ENCODE peak calls at places on chromosomes 2 and 18, in five cellular contexts. T is breast epithelium; W is IMR-90; B is lower lobe of right lung; H is CD4-positive, alpha-beta T cell. Y is an unnamed sample.

GRCh38 chr2:71333619-71334018 is 2.0 kb downstream of the ZNF638 start:
- DNase-seq in W (no peak), T (no peak), B (no peak), H (no peak), Y (no peak)

GRCh38 chr2:129623783-129624182 is 355.7 kb upstream of the RAB6C start:
- DNase-seq in T (no peak), H (no peak), W (no peak), B (no peak), Y (no peak)

GRCh38 chr2:231686192-231687100 is 21.9 kb upstream of the PTMA start:
- DNase-seq in W (no peak), T (no peak), H (no peak), B (no peak), Y (no peak)

GRCh38 chr2:133262888-133263287 is 305.4 kb downstream of the NCKAP5 start:
- DNase-seq in W (no peak), T (no peak), B (no peak), H (no peak), Y (no peak)

GRCh38 chr2:11075221-11075620 is 80.0 kb upstream of the SLC66A3 start:
- DNase-seq in H (no peak), B (no peak), W (no peak), T (no peak), Y (no peak)

GRCh38 chr2:24046599-24046929 is 627 bp downstream of the WDCP start:
- DNase-seq in B (no peak), H (no peak), W (no peak), T (no peak), Y (no peak)

GRCh38 chr2:147273106-147273505 is 571.7 kb upstream of the ACVR2A start:
- DNase-seq in B (no peak), W (no peak), H (no peak), T (no peak), Y (no peak)

GRCh38 chr2:43950383-43951008 is 45.3 kb downstream of the LRPPRC start:
- DNase-seq in B (no peak), H (no peak), T (no peak), W (peak), Y (no peak)

GRCh38 chr2:176999331-176999730 is 213.3 kb upstream of the HNRNPA3 start:
- DNase-seq in W (peak), B (no peak), H (no peak), T (no peak), Y (no peak)

GRCh38 chr2:61759718-61760117 is 94.1 kb downstream of the FAM161A start:
- DNase-seq in H (no peak), B (no peak), W (peak), T (no peak), Y (no peak)

GRCh38 chr18:47206945-47207637 is 30.9 kb upstream of the IER3IP1 start:
- DNase-seq in T (no peak), B (no peak), W (no peak), H (no peak), Y (no peak)

GRCh38 chr18:47203626-47204464 is 27.7 kb upstream of the IER3IP1 start:
- DNase-seq in H (no peak), W (no peak), T (no peak), B (no peak), Y (no peak)

GRCh38 chr18:47209166-47209565 is 33.0 kb upstream of the IER3IP1 start:
- DNase-seq in H (no peak), T (no peak), B (no peak), W (no peak), Y (no peak)

DNA sequence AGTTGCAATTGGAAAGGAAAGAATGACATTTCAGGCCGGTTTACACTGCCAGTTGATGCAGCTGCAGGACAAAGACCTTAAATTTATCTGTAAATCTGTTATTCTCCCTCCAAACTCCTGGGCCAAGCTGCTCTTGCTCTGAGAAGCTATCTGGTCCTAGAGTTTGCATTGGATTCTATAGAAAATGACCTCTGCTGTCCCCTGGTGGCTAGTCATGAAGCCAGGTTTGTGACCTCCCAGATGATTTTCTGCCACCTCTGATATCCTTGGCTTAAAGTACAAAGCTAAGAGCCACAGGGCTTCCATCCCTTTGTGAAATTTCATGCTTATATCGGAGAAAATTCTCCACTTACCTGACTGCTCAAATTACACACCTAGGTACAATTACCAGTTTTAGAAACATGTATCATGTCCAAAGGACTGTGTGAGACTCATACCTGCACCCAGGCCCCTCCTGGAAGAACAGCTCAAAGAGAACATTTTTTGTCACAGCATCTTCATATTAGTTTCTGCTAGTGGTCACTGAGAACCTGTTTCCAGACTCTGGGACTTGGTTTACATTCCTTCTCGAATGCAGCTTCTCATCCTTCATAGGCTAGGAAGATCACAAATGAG is 28.9 kb upstream of the IER3IP1 start:
- DNase-seq in T (no peak), B (no peak), W (peak), H (no peak), Y (no peak)
- TF ChIP-seq CTCF in T (peak), B (peak), W (peak), H (peak), Y (peak)

DNA sequence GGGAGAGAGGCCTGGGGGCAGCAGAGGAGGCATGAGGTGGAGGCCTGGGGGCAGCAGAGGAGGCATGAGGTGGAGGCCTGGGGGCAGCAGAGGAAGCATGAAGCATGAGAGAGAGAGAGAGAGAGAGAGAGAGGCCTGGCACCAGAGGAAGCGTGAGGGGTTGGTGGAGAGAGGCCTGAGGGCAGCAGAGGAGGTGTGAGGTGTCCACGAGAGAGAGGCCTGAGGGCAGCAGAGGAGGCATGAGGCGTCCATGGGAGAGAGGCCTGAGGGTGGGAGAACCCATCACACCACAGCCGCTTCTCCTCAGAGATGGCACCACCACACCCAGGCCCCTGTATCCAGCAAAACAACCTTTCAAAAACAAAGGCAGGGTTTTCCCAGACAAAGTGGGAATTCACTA is 55.7 kb upstream of the KCNG2 start:
- DNase-seq in T (no peak), W (no peak), B (no peak), H (no peak), Y (no peak)
- TF ChIP-seq CTCF in T (no peak), W (no peak), B (no peak), H (no peak), Y (no peak)

GRCh38 chr2:157780211-157780610 is 95.9 kb downstream of the ACVR1 start:
- DNase-seq in H (no peak), W (no peak), B (no peak), T (no peak), Y (no peak)

GRCh38 chr2:157784169-157784822 is 91.8 kb downstream of the ACVR1 start:
- DNase-seq in B (peak), T (peak), W (peak), H (no peak), Y (no peak)

GRCh38 chr2:157783180-157783579 is 93.0 kb downstream of the ACVR1 start:
- DNase-seq in W (no peak), T (no peak), H (no peak), B (no peak), Y (no peak)

GRCh38 chr2:157779794-157780193 is 96.3 kb downstream of the ACVR1 start:
- DNase-seq in H (no peak), B (no peak), T (no peak), W (no peak), Y (no peak)

DNA sequence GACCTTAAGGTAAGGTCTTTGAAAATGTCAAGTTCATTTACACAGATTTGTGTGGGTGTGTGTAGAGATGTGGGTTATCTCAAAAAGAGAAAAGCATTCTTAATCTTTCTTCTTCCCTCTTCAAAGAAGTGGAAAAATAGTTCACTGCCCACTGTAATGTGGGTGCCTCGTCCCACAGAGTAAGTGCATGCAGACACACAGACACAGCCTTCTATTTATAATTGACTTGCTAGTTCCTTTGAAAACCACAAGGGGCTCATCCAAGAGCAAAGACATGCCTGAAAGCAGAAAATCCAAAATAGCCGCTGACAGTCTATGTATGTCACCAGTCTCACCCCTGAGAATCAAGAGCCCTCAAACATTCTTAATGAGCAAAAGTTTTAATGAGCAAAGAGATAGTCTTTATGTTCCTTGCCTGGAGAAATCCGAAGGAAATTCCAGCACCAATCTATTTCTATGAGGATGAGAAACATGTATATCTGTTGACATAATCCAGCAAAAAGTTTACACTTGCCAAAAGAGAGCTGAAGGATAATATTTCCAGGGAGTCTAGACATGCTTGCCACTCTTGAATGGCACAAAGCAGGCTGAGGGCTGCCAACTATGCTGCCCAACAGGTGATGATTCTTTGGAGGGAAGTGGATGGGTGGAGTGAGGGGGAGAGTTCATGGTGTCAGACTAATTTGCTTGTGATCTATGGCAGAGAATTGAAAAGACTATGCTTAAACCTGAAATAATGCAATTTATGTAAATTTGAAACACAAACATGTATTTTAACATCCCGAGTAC is 93.9 kb downstream of the ACVR1 start:
- DNase-seq in W (peak), H (no peak), B (no peak), T (peak), Y (no peak)
- TF ChIP-seq CTCF in W (peak), H (peak), B (no peak), T (peak), Y (no peak)

GRCh38 chr2:235102987-235103386 is 151.2 kb downstream of the SH3BP4 start:
- DNase-seq in B (no peak), W (no peak), H (no peak), T (no peak), Y (no peak)

GRCh38 chr2:235105821-235106359 is 154.1 kb downstream of the SH3BP4 start:
- DNase-seq in B (no peak), T (no peak), H (no peak), W (no peak), Y (no peak)

GRCh38 chr2:235107640-235107951 is 155.8 kb downstream of the SH3BP4 start:
- DNase-seq in B (no peak), W (no peak), T (no peak), H (no peak), Y (no peak)

GRCh38 chr2:235112365-235112764 is 160.5 kb downstream of the SH3BP4 start:
- DNase-seq in T (no peak), B (no peak), W (no peak), H (no peak), Y (no peak)

DNA sequence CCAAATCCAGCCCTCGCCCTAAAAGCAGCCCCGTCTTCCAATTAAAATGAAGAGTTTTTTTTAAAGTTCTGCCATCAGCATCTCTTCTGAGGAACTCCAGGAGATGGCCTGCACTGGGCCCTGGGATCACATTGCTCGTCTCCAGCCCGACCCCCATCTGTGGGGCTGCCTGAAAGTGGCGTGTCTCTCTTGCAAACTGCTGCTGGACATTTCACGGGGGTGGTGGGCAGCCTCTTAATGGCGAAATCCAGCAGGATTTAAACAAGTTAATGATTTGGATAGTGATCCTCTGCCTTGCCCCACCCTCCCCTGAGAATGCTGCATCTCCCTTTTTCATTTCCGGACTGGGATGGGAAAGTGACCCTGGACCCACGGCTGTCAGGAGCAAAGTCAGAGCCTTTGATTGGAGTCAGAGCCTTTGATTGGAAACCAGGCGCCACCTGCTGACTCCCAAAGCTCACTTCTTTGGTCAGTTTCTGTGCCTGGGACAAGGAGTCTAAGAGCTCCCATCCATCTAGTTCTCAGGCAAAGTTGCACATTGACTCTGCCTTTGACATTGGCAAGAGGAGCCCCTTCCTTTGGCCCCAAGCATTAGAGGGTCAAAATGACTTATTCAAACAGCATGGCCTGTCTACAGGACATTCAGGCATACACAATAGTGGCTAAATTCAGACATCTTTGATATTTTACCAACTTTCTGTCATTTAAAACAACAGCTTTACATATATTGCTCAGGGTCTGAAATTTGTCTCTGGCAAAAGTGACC is 155.2 kb downstream of the SH3BP4 start:
- DNase-seq in H (no peak), W (peak), T (peak), B (no peak), Y (no peak)
- TF ChIP-seq CTCF in H (no peak), W (peak), T (peak), B (peak), Y (peak)

Y was measured in CD14-positive monocyte.